ENCODE peak calls at places on chromosomes 2 and 18, in four cellular contexts. G, A, F and U are unnamed samples.
A peak's percentile ranks its signal among the peaks of the same experiment; 100 is the strongest.

GRCh38 chr2:566379-567313 is 110.6 kb downstream of the TMEM18 start:
- DNase-seq in F (no peak), G (no peak), A (no peak), U (no peak)

GRCh38 chr2:188439986-188440385 is 148.3 kb downstream of the GULP1 start:
- DNase-seq in G (no peak), F (no peak), A (no peak), U (no peak)

GRCh38 chr2:64605991-64606494 is 47.7 kb downstream of the SERTAD2 start:
- DNase-seq in G (no peak), F (no peak), A (no peak), U (peak; percentile 72)

GRCh38 chr2:95385570-95385984 is 16.9 kb upstream of the FAHD2A start:
- DNase-seq in G (no peak), A (no peak), F (no peak), U (no peak)

GRCh38 chr2:74658516-74658915 is 4.5 kb downstream of the SEMA4F start:
- DNase-seq in G (no peak), F (no peak), A (no peak), U (no peak)

GRCh38 chr2:174383796-174384195 is 11.7 kb upstream of the SCRN3 start:
- DNase-seq in A (no peak), F (no peak), G (no peak), U (no peak)

GRCh38 chr2:137947714-137948336 is 16.4 kb upstream of the HNMT start:
- DNase-seq in A (peak; percentile 44), F (peak; percentile 56), G (no peak), U (no peak)

GRCh38 chr2:159863761-159864160 is 65.8 kb upstream of the CD302 start:
- DNase-seq in F (no peak), A (no peak), G (no peak), U (no peak)

DNA sequence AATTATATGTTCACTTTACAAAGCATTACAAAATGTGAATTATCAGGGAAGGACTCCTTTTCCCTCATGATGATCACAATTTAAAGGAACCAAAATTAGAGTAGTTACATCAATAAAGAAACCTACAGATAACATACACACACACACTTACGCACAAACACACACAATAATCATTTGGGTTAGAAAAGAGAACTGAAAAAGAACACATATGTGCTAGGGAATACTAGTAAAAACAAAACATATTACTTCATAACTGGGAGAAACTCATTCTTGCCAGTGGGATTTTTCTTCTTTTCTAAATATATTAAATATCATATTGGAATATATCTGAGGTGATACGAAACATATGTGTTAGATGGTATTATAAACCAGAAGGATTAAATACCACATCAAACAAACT is 42.3 kb downstream of the FIGN start:
- DNase-seq in G (no peak), A (no peak), F (no peak), U (no peak)
- H3K27ac ChIP-seq in G (no peak overlapping the region), A (no peak overlapping the region), F (no peak overlapping the region), U (no peak overlapping the region)

GRCh38 chr2:8496617-8497016 is 185.2 kb upstream of the ID2 start:
- DNase-seq in A (no peak), F (no peak), G (no peak), U (no peak)

GRCh38 chr2:8494589-8494988 is 187.3 kb upstream of the ID2 start:
- DNase-seq in G (no peak), F (no peak), A (no peak), U (no peak)

GRCh38 chr2:8494151-8494550 is 187.7 kb upstream of the ID2 start:
- DNase-seq in F (no peak), G (no peak), A (no peak), U (no peak)

GRCh38 chr2:8495189-8495855 is 186.5 kb upstream of the ID2 start:
- DNase-seq in A (no peak), F (no peak), G (no peak), U (no peak)

DNA sequence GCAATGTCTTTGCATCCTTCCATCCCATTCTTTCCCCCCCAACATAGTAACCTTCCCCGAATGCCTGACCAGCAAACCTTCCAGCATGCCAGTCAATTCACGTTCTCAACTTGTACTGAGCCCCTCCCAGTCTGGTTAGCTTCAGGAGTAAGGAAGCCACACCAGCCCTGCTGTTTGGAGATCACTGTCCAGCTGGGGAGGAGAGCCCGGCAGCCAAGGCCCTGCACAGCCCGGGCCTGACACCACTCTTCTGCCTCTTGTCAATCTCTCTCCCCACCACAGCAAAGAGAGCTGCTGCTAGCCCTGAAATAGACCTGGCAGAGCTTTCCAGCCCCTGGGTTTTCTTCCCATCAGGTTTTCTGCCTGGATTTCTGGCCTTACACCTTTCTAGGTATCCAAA is 185.8 kb upstream of the ID2 start:
- DNase-seq in A (no peak), F (no peak), G (no peak), U (no peak)
- H3K4me1 ChIP-seq in A (no peaks in the 10 kb centered on the region), F (no peaks in the 10 kb centered on the region), G (no peaks in the 10 kb centered on the region), U (peaks cover 36% of the 10 kb centered on the region)

DNA sequence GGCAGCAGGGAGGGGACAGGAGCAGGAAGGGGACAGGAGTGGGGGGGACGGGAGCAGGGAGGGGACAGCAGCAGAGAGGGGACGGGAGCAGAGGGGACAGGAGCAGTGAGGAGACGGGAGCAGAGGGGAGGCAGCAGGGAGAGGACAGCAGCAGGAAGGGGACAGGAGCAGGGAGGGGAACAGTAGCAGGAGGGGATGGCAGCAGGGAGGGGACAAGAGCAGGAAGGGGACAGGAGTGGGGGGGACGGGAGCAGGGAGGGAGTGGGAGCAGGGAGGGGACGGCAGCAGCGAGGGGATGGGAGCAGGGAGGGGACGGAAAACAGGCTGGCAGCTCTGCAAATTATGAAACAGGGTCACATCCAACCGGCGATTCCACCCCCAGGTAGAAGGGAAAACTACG is 39.6 kb downstream of the SLC66A2 start:
- DNase-seq in F (no peak), G (no peak), A (no peak), U (no peak)
- H3K4me3 ChIP-seq in F (no peak overlapping the region), G (no peak overlapping the region), A (no peak overlapping the region), U (no peak overlapping the region)

DNA sequence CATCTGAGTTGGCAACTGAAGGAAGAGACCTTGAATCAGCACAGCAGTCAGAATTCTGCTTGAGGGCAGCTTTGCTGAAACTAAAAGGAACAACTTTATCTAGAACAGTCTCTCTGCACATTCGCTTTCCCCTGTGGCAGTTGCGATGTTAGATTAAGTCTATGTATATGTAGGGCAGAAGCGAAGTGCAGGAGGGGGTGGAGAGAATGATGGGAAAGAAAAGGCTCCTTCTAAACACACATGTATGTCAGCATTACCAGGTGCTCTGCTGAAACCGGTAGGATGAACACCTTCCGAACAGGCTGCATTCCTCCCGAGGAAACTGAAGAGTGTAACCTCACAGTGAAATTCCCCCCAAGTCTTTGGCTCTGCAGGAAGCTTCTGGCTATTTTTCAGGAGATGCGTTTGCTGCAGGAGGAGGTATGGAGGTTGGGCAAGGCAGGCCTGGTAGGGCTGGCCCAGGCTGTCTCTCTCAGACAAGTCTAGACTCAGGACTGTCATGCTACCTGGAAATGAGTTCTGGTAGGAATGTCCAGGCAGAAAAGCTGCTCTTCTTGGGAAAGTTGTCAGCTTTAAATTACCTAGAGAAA is 70.0 kb upstream of the ATL2 start:
- DNase-seq in A (no peak), G (no peak), F (peak; percentile 78), U (no peak)
- H3K27ac ChIP-seq in A (no peak overlapping the region), G (no peak overlapping the region), F (peak overlapping the region; percentile 51), U (peak overlapping the region; percentile 61)

DNA sequence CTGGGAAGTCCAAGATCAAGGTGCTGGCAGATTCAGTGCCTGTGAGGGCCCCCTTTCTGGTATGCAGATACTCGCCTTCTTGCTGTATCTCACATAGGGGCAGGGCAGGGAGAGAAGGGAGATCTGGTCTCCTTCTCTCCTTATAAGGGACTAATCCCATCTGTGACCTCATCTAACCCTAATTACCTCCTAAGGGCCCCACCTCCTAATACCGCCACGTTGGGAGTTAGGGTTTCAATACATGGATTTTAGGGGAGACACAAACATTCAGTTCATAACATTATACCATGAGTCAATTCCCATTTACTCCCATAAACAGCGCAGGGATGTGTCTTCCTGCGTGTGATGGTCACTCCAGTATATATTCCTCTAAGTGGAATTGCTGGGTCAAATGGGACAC is 73.8 kb upstream of the TXNDC2 start:
- DNase-seq in G (no peak), A (no peak), F (no peak), U (no peak)
- H3K4me1 ChIP-seq in G (no peaks in the 10 kb centered on the region), A (no peaks in the 10 kb centered on the region), F (peaks cover 15% of the 10 kb centered on the region), U (peaks cover 60% of the 10 kb centered on the region)